ENCODE peak calls at places on chromosome 10, in five cellular contexts. Y is dorsolateral prefrontal cortex; V is stimulated activated CD4-positive, alpha-beta T cell treated with anti-CD3 and anti-CD28 coated beads, Interleukin-4, amount 100 ng/mL, for 24 hours; T is IMR-90; O is stimulated activated CD8-positive, alpha-beta memory T cell treated with anti-CD3 and anti-CD28 coated beads, Interleukin-15, amount 100 ng/mL, for 24 hours. W is an unnamed sample.

GRCh38 chr10:42999385-43000020 is 77.4 kb upstream of the RET start:
- DNase-seq in T (no peak), V (no peak), O (no peak), Y (no peak), W (no peak)

GRCh38 chr10:45561952-45562351 is 110.6 kb downstream of the ZFAND4 start:
- DNase-seq in T (no peak), Y (no peak), V (no peak), O (no peak), W (no peak)

GRCh38 chr10:69901623-69902505 is 100.2 kb downstream of the COL13A1 start:
- DNase-seq in Y (peak), O (no peak), V (peak), T (peak), W (no peak)

GRCh38 chr10:126904807-126905686 is at the start of gene DOCK1:
- DNase-seq in O (no peak), V (no peak), Y (peak), T (peak), W (peak)

GRCh38 chr10:33224251-33224965 is 110.1 kb downstream of the NRP1 start:
- DNase-seq in Y (no peak), V (no peak), T (no peak), O (no peak), W (no peak)

GRCh38 chr10:96651998-96652431 is 65.2 kb upstream of the TM9SF3 start:
- DNase-seq in V (no peak), T (no peak), O (no peak), Y (no peak), W (no peak)

GRCh38 chr10:5466451-5466996 is 32.8 kb downstream of the CALML5 start:
- DNase-seq in O (no peak), V (no peak), T (peak), Y (no peak), W (no peak)

GRCh38 chr10:24202181-24202570 is 6.8 kb upstream of the KIAA1217 start:
- DNase-seq in O (no peak), V (no peak), Y (no peak), T (no peak), W (no peak)

GRCh38 chr10:101958691-101959090 is 97.3 kb downstream of the ARMH3 start:
- DNase-seq in T (no peak), V (no peak), Y (no peak), O (no peak), W (no peak)

GRCh38 chr10:15038416-15038815 is 5.3 kb upstream of the OLAH start:
- DNase-seq in Y (no peak), O (no peak), T (no peak), V (no peak), W (no peak)

GRCh38 chr10:122163182-122164027 is 107.7 kb upstream of the BTBD16 start:
- DNase-seq in Y (peak), V (no peak), T (peak), O (no peak), W (no peak)

GRCh38 chr10:3829193-3830050 is 44.4 kb upstream of the KLF6 start:
- DNase-seq in T (no peak), V (no peak), O (no peak), Y (no peak), W (no peak)

GRCh38 chr10:8670461-8670860 is 616.0 kb downstream of the GATA3 start:
- DNase-seq in V (no peak), Y (no peak), T (no peak), O (no peak), W (no peak)

GRCh38 chr10:132961-133898 is 2.0 kb upstream of the ZMYND11 start:
- DNase-seq in V (no peak), Y (no peak), T (peak), O (no peak), W (no peak)

GRCh38 chr10:37067576-37067975 is 57.8 kb upstream of the ANKRD30A start:
- DNase-seq in Y (no peak), O (no peak), V (no peak), T (no peak), W (no peak)

GRCh38 chr10:34288634-34289033 is 526.5 kb downstream of the PARD3 start:
- DNase-seq in T (peak), Y (no peak), O (no peak), V (no peak), W (no peak)

GRCh38 chr10:19310121-19310520 is 261.5 kb downstream of the MALRD1 start:
- DNase-seq in O (no peak), T (peak), Y (no peak), V (no peak), W (no peak)

GRCh38 chr10:47165711-47166404 is 134.1 kb upstream of the GDF10 start:
- DNase-seq in O (no peak), V (peak), T (peak), Y (peak), W (peak)

GRCh38 chr10:76309744-76310441 is 878.5 kb downstream of the LRMDA start:
- DNase-seq in O (no peak), T (peak), Y (no peak), V (no peak), W (no peak)

GRCh38 chr10:97279121-97279815 is 13.2 kb downstream of the ARHGAP19 start:
- DNase-seq in Y (no peak), O (no peak), V (no peak), T (peak), W (no peak)

GRCh38 chr10:129896231-129897150 is 67.6 kb downstream of the EBF3 start:
- DNase-seq in T (no peak), O (no peak), Y (no peak), V (no peak), W (no peak)

GRCh38 chr10:10660054-10660453 is 357.6 kb upstream of the CELF2 start:
- DNase-seq in T (no peak), Y (no peak), V (no peak), O (no peak), W (no peak)

GRCh38 chr10:88110355-88110754 is 246.9 kb downstream of the PTEN start:
- DNase-seq in T (peak), V (no peak), Y (no peak), O (no peak), W (no peak)

GRCh38 chr10:115947104-115947503 is 325.9 kb downstream of the GFRA1 start:
- DNase-seq in O (no peak), Y (no peak), V (no peak), T (peak), W (no peak)

GRCh38 chr10:22444219-22444788 is 99.0 kb downstream of the SPAG6 start:
- DNase-seq in O (no peak), V (no peak), Y (no peak), T (no peak), W (no peak)

GRCh38 chr10:33306756-33307519 is 27.5 kb downstream of the NRP1 start:
- DNase-seq in O (no peak), Y (no peak), T (peak), V (no peak), W (no peak)

GRCh38 chr10:580796-581195 is 108.7 kb downstream of the DIP2C start:
- DNase-seq in V (no peak), T (peak), O (no peak), Y (no peak), W (no peak)

GRCh38 chr10:63657812-63658211 is 136.6 kb downstream of the REEP3 start:
- DNase-seq in T (no peak), O (no peak), Y (no peak), V (no peak), W (no peak)

GRCh38 chr10:70963271-70963670 is 74.9 kb upstream of the PCBD1 start:
- DNase-seq in V (no peak), T (no peak), Y (no peak), O (no peak), W (no peak)

GRCh38 chr10:83218205-83218604 is 921.1 kb upstream of the GHITM start:
- DNase-seq in O (no peak), Y (no peak), T (no peak), V (no peak), W (no peak)

GRCh38 chr10:100963826-100964225 is 5.5 kb upstream of the SEMA4G start:
- DNase-seq in V (no peak), Y (no peak), O (no peak), T (no peak), W (no peak)

GRCh38 chr10:6399241-6399701 is 180.8 kb downstream of the PRKCQ start:
- DNase-seq in Y (no peak), V (no peak), O (no peak), T (peak), W (no peak)

GRCh38 chr10:124092270-124093075 is 925 bp downstream of the CHST15 start:
- DNase-seq in Y (no peak), T (no peak), V (peak), O (no peak), W (peak)

GRCh38 chr10:97069576-97070362 is 116.0 kb downstream of the SLIT1 start:
- DNase-seq in Y (no peak), T (no peak), V (peak), O (no peak), W (no peak)